ENCODE peak calls at places on chromosome 16, in seven cellular contexts. F is HT1080; W is NCI-H524; X is activated T-helper 1 cell treated with anti-CD3 and anti-CD28 coated beads, Interleukin-12 subunit alpha, Interleukin-12 subunit beta, Interleukin-2, Interleukin-4 antibody, amounts not matched to agents 30 ng/mL and 10 ng/mL and 1 ng/mL, durations not matched to agents 14 hours and 24 hours and 36 hours; A is NCI-H748 treated with DMSO at 0.1 percent for 48 hours; R is HCEC 1CT; P is MV-4-11. C is an unnamed sample.

GRCh38 chr16:55044366-55044975 is 113.8 kb downstream of the IRX5 start:
- DNase-seq in F (no peak), W (no peak), X (no peak), R (no peak), A (no peak), P (no peak), C (no peak)

GRCh38 chr16:64278196-64278595 is 843.7 kb downstream of the CDH11 start:
- DNase-seq in A (no peak), P (no peak), X (no peak), W (no peak), F (peak), R (peak), C (no peak)

GRCh38 chr16:83878838-83879237 is 20.1 kb upstream of the MLYCD start:
- DNase-seq in X (no peak), W (peak), F (peak), A (no peak), P (peak), R (peak), C (peak)

GRCh38 chr16:75087040-75087979 is 29.3 kb downstream of the LDHD start:
- DNase-seq in F (no peak), P (peak), W (peak), R (peak), X (no peak), A (peak), C (peak)

GRCh38 chr16:3595521-3596021 is 15.8 kb downstream of the SLX4 start:
- DNase-seq in X (no peak), W (no peak), P (no peak), F (no peak), R (no peak), A (no peak), C (no peak)

GRCh38 chr16:80824623-80825364 is 20.4 kb upstream of the CDYL2 start:
- DNase-seq in W (peak), X (no peak), A (peak), R (peak), P (peak), F (peak), C (peak)

GRCh38 chr16:11783319-11784047 is 13.6 kb downstream of the ZC3H7A start:
- DNase-seq in A (no peak), F (no peak), R (peak), W (no peak), P (no peak), X (peak), C (no peak)

GRCh38 chr16:62280556-62280955 is 244.3 kb upstream of the CDH8 start:
- DNase-seq in W (no peak), A (no peak), X (no peak), R (no peak), P (no peak), F (no peak), C (no peak)

GRCh38 chr16:57751539-57752202 is 16.1 kb downstream of the KATNB1 start:
- DNase-seq in X (no peak), P (no peak), R (no peak), F (no peak), A (no peak), W (no peak), C (no peak)

GRCh38 chr16:14325921-14326401 is 254.8 kb downstream of the MRTFB start:
- DNase-seq in W (peak), F (no peak), X (no peak), P (no peak), R (no peak), A (peak), C (peak)

GRCh38 chr16:29994613-29995329 is 646 bp downstream of the HIRIP3 start:
- DNase-seq in A (no peak), R (peak), W (peak), X (peak), F (peak), P (peak), C (no peak)

GRCh38 chr16:27617678-27618077 is 67.7 kb downstream of the KATNIP start:
- DNase-seq in X (no peak), F (no peak), P (no peak), W (no peak), R (no peak), A (no peak), C (no peak)

GRCh38 chr16:68972008-68972407 is 128.7 kb downstream of the TANGO6 start:
- DNase-seq in P (no peak), W (peak), X (no peak), F (no peak), R (no peak), A (peak), C (peak)

GRCh38 chr16:76235025-76235424 is 42.2 kb upstream of the CNTNAP4 start:
- DNase-seq in A (no peak), R (no peak), W (no peak), X (no peak), P (no peak), F (no peak), C (no peak)

GRCh38 chr16:86748643-86749042 is 170.3 kb downstream of the FOXL1 start:
- DNase-seq in R (no peak), P (no peak), A (no peak), F (no peak), W (no peak), X (no peak), C (no peak)

GRCh38 chr16:17013067-17013466 is 457.7 kb downstream of the XYLT1 start:
- DNase-seq in F (no peak), A (no peak), P (peak), X (no peak), R (no peak), W (peak), C (no peak)

GRCh38 chr16:17397499-17397891 is 73.3 kb downstream of the XYLT1 start:
- DNase-seq in F (peak), A (peak), W (peak), X (no peak), R (peak), P (no peak), C (no peak)

GRCh38 chr16:27179500-27180072 is 23.7 kb upstream of the KDM8 start:
- DNase-seq in R (peak), W (peak), F (peak), X (peak), A (peak), P (peak), C (peak)

GRCh38 chr16:87216824-87217205 is 100.4 kb downstream of the C16orf95 start:
- DNase-seq in A (no peak), X (no peak), R (no peak), F (no peak), P (no peak), W (no peak), C (no peak)

GRCh38 chr16:9817586-9817985 is 364.6 kb downstream of the GRIN2A start:
- DNase-seq in X (no peak), A (no peak), P (no peak), R (no peak), F (no peak), W (peak), C (no peak)

GRCh38 chr16:28092721-28093382 is 29.3 kb upstream of the GSG1L start:
- DNase-seq in W (no peak), P (no peak), A (no peak), X (no peak), F (no peak), R (no peak), C (no peak)

C was measured in COR-L47.